ENCODE peak calls at places on chromosomes 12 and 14, in five cellular contexts. O is NCI-H1105; K is activated naive CD8-positive, alpha-beta T cell treated with anti-CD3 and anti-CD28 coated beads, Interleukin-2, amount 50 U/mL, for 24 hours; M is RPMI7951; B is spleen. A is an unnamed sample.

GRCh38 chr12:10301103-10301502 is 6.6 kb upstream of the KLRD1 start:
- DNase-seq in O (no peak), K (peak), M (peak), B (no peak), A (peak)

GRCh38 chr12:117100251-117100650 is 1.0 kb upstream of the TESC start:
- DNase-seq in O (no peak), K (no peak), M (no peak), B (no peak), A (peak)

GRCh38 chr12:78087363-78087675 is 256.6 kb downstream of the NAV3 start:
- DNase-seq in O (no peak), K (no peak), M (no peak), B (no peak), A (peak)

GRCh38 chr12:130063866-130064265 is 98.4 kb upstream of the FZD10 start:
- DNase-seq in O (no peak), K (no peak), M (no peak), B (no peak), A (no peak)

GRCh38 chr14:103103461-103104388 is 9.2 kb downstream of the EXOC3L4 start:
- DNase-seq in O (peak), K (no peak), M (peak), B (no peak), A (peak)

GRCh38 chr12:113515082-113515856 is 43.6 kb upstream of the LHX5 start:
- DNase-seq in O (peak), K (no peak), M (no peak), B (no peak), A (no peak)

GRCh38 chr14:51317373-51317772 is 77.3 kb downstream of the TMX1 start:
- DNase-seq in O (no peak), K (no peak), M (no peak), B (no peak), A (no peak)

GRCh38 chr12:3527181-3527580 is 36.2 kb downstream of the PRMT8 start:
- DNase-seq in O (no peak), K (no peak), M (peak), B (no peak), A (peak)

GRCh38 chr14:73492661-73493060 is 1.9 kb downstream of the RIOX1 start:
- DNase-seq in O (no peak), K (no peak), M (no peak), B (no peak), A (no peak)

GRCh38 chr12:6792522-6793201 is 3.3 kb downstream of the CD4 start:
- DNase-seq in O (no peak), K (no peak), M (no peak), B (peak), A (no peak)

GRCh38 chr14:104230119-104230885 is 91.9 kb downstream of the KIF26A start:
- DNase-seq in O (no peak), K (no peak), M (no peak), B (peak), A (no peak)

GRCh38 chr12:40106655-40107054 is 774 bp upstream of the SLC2A13 start:
- DNase-seq in O (peak), K (no peak), M (no peak), B (no peak), A (no peak)

GRCh38 chr12:118035194-118036041 is 18.9 kb downstream of the RFC5 start:
- DNase-seq in O (peak), K (peak), M (peak), B (no peak), A (peak)

GRCh38 chr12:105315726-105316125 is 14.8 kb upstream of the C12orf75 start:
- DNase-seq in O (no peak), K (no peak), M (no peak), B (no peak), A (no peak)

GRCh38 chr14:54570047-54570446 is 3.1 kb downstream of the SAMD4A start:
- DNase-seq in O (no peak), K (no peak), M (no peak), B (no peak), A (peak)

GRCh38 chr12:33488036-33488435 is 48.4 kb upstream of the SYT10 start:
- DNase-seq in O (no peak), K (no peak), M (no peak), B (no peak), A (no peak)

GRCh38 chr12:95998611-95999300 is 2.6 kb upstream of the HAL start:
- DNase-seq in O (peak), K (peak), M (peak), B (no peak), A (peak)

GRCh38 chr14:105487986-105488777 is 1.5 kb downstream of the CRIP1 start:
- DNase-seq in O (no peak), K (peak), M (no peak), B (no peak), A (no peak)

GRCh38 chr14:54622189-54622958 is 55.4 kb downstream of the SAMD4A start:
- DNase-seq in O (no peak), K (peak), M (no peak), B (no peak), A (no peak)

GRCh38 chr14:65286443-65286842 is 126.1 kb upstream of the FUT8 start:
- DNase-seq in O (no peak), K (peak), M (peak), B (no peak), A (peak)

GRCh38 chr12:59079029-59079428 is 158.7 kb upstream of the LRIG3 start:
- DNase-seq in O (no peak), K (no peak), M (no peak), B (no peak), A (no peak)

GRCh38 chr14:23544511-23545447 is 6.8 kb downstream of the ZFHX2 start:
- DNase-seq in O (peak), K (no peak), M (no peak), B (peak), A (no peak)

GRCh38 chr14:50964683-50965390 is 20.6 kb upstream of the PYGL start:
- DNase-seq in O (no peak), K (no peak), M (peak), B (no peak), A (peak)

GRCh38 chr12:106304001-106304421 is 1.5 kb downstream of the TCP11L2 start:
- DNase-seq in O (no peak), K (no peak), M (no peak), B (no peak), A (no peak)